ENCODE peak calls at places on chromosomes 2 and 18, in five cellular contexts. H is bronchial epithelial cell, X is fibroblast of pulmonary artery, R is esophagus squamous epithelium, T is T-helper 9 cell. W is an unnamed sample.

GRCh38 chr2:1060987-1061386 is 110.3 kb downstream of the SNTG2 start:
- DNase-seq in T (no peak), X (no peak), H (no peak), R (no peak), W (no peak)

GRCh38 chr18:7567487-7568425 is 640 bp downstream of the PTPRM start:
- DNase-seq in H (peak), T (no peak), X (peak), R (no peak), W (peak)

GRCh38 chr2:121386102-121386501 is 101.1 kb upstream of the TFCP2L1 start:
- DNase-seq in H (no peak), R (no peak), T (no peak), X (no peak), W (no peak)

GRCh38 chr2:64612575-64613195 is 41.0 kb downstream of the SERTAD2 start:
- DNase-seq in X (no peak), T (no peak), R (no peak), H (no peak), W (peak)

GRCh38 chr2:227889336-227889735 is 17.9 kb downstream of the DAW1 start:
- DNase-seq in H (peak), X (no peak), T (no peak), R (no peak), W (no peak)

GRCh38 chr2:210318891-210319290 is 3.9 kb upstream of the MYL1 start:
- DNase-seq in H (no peak), T (no peak), X (no peak), R (no peak), W (no peak)

GRCh38 chr2:10826625-10827024 is 14.0 kb upstream of the PDIA6 start:
- DNase-seq in X (no peak), T (no peak), H (no peak), R (no peak), W (no peak)

GRCh38 chr2:69931832-69932595 is 17.1 kb downstream of the MXD1 start:
- DNase-seq in X (no peak), H (no peak), T (no peak), R (no peak), W (no peak)

GRCh38 chr18:74375999-74376398 is 60.4 kb downstream of the C18orf63 start:
- DNase-seq in T (no peak), H (no peak), X (no peak), R (no peak), W (no peak)

GRCh38 chr2:44441200-44441599 is 79.5 kb downstream of the CAMKMT start:
- DNase-seq in X (no peak), H (peak), T (no peak), R (no peak), W (no peak)

GRCh38 chr2:196750291-196750923 is 49.1 kb downstream of the GTF3C3 start:
- DNase-seq in X (no peak), R (no peak), H (no peak), T (no peak), W (peak)

GRCh38 chr2:219392754-219393153 is 5.0 kb upstream of the DNPEP start:
- DNase-seq in R (no peak), X (no peak), T (no peak), H (peak), W (no peak)

GRCh38 chr18:8988262-8988871 is 114.1 kb upstream of the NDUFV2 start:
- DNase-seq in X (peak), H (peak), T (peak), R (no peak), W (peak)

GRCh38 chr2:33291278-33292013 is 185.0 kb upstream of the RASGRP3 start:
- DNase-seq in T (no peak), R (no peak), X (peak), H (peak), W (no peak)

GRCh38 chr18:50644807-50645206 is 84.9 kb downstream of the MAPK4 start:
- DNase-seq in T (no peak), R (no peak), X (no peak), H (peak), W (no peak)

GRCh38 chr18:11976463-11976862 is 4.8 kb upstream of the IMPA2 start:
- DNase-seq in X (no peak), T (no peak), H (no peak), R (no peak), W (no peak)